ENCODE peak calls at places on chromosome 12, in four cellular contexts. E is neuronal stem cell, I is endothelial cell, H is WTC11. M is an unnamed sample.

GRCh38 chr12:47885012-47885501 is 19.7 kb downstream of the VDR start:
- DNase-seq in H (no peak), I (no peak), E (no peak), M (no peak)

GRCh38 chr12:124884587-124885438 is 21.1 kb upstream of the SCARB1 start:
- DNase-seq in H (peak), I (no peak), E (no peak), M (no peak)

GRCh38 chr12:6939187-6939540 is 4.5 kb upstream of the RNU7-1 start:
- DNase-seq in E (no peak), H (no peak), I (no peak), M (no peak)

GRCh38 chr12:117596968-117597367 is 235.5 kb upstream of the NOS1 start:
- DNase-seq in E (no peak), I (no peak), H (no peak), M (no peak)

GRCh38 chr12:34275129-34275528 is 252.8 kb downstream of the ALG10 start:
- DNase-seq in I (no peak), H (no peak), E (no peak), M (no peak)

GRCh38 chr12:116749884-116750283 is 11.8 kb downstream of the RNFT2 start:
- DNase-seq in I (no peak), H (no peak), E (no peak), M (no peak)

GRCh38 chr12:22562187-22563028 is 18.1 kb upstream of the C2CD5 start:
- DNase-seq in I (no peak), H (no peak), E (no peak), M (no peak)

GRCh38 chr12:54216580-54217308 is 28.0 kb upstream of the SMUG1 start:
- DNase-seq in I (peak), H (peak), E (peak), M (peak)

GRCh38 chr12:64916431-64916830 is 92.0 kb downstream of the TBC1D30 start:
- DNase-seq in I (no peak), H (no peak), E (no peak), M (no peak)

GRCh38 chr12:80624986-80625530 is 82.4 kb upstream of the MYF6 start:
- DNase-seq in H (no peak), E (no peak), I (no peak), M (no peak)

GRCh38 chr12:39846971-39847661 is 227.5 kb upstream of the ABCD2 start:
- DNase-seq in I (no peak), H (no peak), E (no peak), M (no peak)

GRCh38 chr12:90262261-90262660 is 553.6 kb upstream of the ATP2B1 start:
- DNase-seq in H (no peak), I (no peak), E (no peak), M (no peak)

GRCh38 chr12:8045952-8046944 is 13.7 kb downstream of the FOXJ2 start:
- DNase-seq in H (peak), E (peak), I (peak), M (peak)

GRCh38 chr12:43942379-43942778 is 106.5 kb downstream of the TMEM117 start:
- DNase-seq in H (no peak), E (no peak), I (no peak), M (no peak)

GRCh38 chr12:28313631-28314030 is 123.4 kb downstream of the CCDC91 start:
- DNase-seq in E (no peak), H (no peak), I (no peak), M (no peak)

M was measured in NT2/D1.